ENCODE peak calls at places on chromosomes 6 and 20, in ten cellular contexts. E is neural progenitor cell; S is GM12865; U is dorsolateral prefrontal cortex; I is NB4; H is fibroblast of the aortic adventitia; X is endodermal cell; F is CD8-positive, alpha-beta T cell; G is heart right ventricle; Y is CD4-positive, alpha-beta T cell. K is an unnamed sample.

GRCh38 chr6:123802697-123803455 is 789 bp upstream of the NKAIN2 start:
- DNase-seq in E (peak), S (peak), U (peak), I (peak), H (peak), X (peak), F (peak), G (peak), Y (peak), K (peak)

GRCh38 chr6:17015551-17016381 is 86.1 kb upstream of the STMND1 start:
- DNase-seq in E (no peak), S (no peak), U (no peak), I (no peak), H (no peak), X (no peak), F (peak), G (peak), Y (peak), K (no peak)

GRCh38 chr20:14576478-14576877 is 239.1 kb upstream of the FLRT3 start:
- DNase-seq in E (no peak), S (no peak), U (no peak), I (no peak), H (no peak), X (no peak), F (no peak), G (no peak), Y (no peak), K (no peak)

GRCh38 chr6:4891171-4891570 is 112.7 kb downstream of the RPP40 start:
- DNase-seq in E (no peak), S (no peak), U (no peak), I (peak), H (no peak), X (no peak), F (no peak), G (no peak), Y (no peak), K (no peak)

GRCh38 chr6:66508433-66508832 is 801.4 kb upstream of the EYS start:
- DNase-seq in E (no peak), S (no peak), U (no peak), I (no peak), H (no peak), X (no peak), F (no peak), G (no peak), Y (no peak), K (no peak)

GRCh38 chr20:11772226-11772730 is 145.4 kb upstream of the BTBD3 start:
- DNase-seq in E (no peak), S (no peak), U (no peak), I (no peak), H (no peak), X (no peak), F (no peak), G (no peak), Y (no peak), K (no peak)

GRCh38 chr20:51306081-51306480 is 236.4 kb downstream of the NFATC2 start:
- DNase-seq in E (no peak), S (no peak), U (no peak), I (no peak), H (no peak), X (peak), F (no peak), G (no peak), Y (no peak), K (no peak)

GRCh38 chr6:13428528-13429405 is 58.6 kb downstream of the GFOD1 start:
- DNase-seq in E (no peak), S (peak), U (no peak), I (no peak), H (no peak), X (no peak), F (no peak), G (no peak), Y (no peak), K (no peak)

GRCh38 chr20:10521068-10521834 is 86.1 kb downstream of the SLX4IP start:
- DNase-seq in E (peak), S (no peak), U (no peak), I (peak), H (peak), X (no peak), F (no peak), G (no peak), Y (no peak), K (no peak)

GRCh38 chr6:118100763-118101162 is 193.7 kb downstream of the SLC35F1 start:
- DNase-seq in E (no peak), S (no peak), U (no peak), I (no peak), H (no peak), X (no peak), F (no peak), G (no peak), Y (no peak), K (no peak)

GRCh38 chr6:11847515-11848244 is 69.1 kb upstream of the ADTRP start:
- DNase-seq in E (no peak), S (peak), U (no peak), I (no peak), H (no peak), X (no peak), F (no peak), G (no peak), Y (no peak), K (no peak)

GRCh38 chr6:137816133-137816579 is 50.9 kb upstream of the TNFAIP3 start:
- DNase-seq in E (no peak), S (peak), U (no peak), I (no peak), H (no peak), X (no peak), F (no peak), G (no peak), Y (no peak), K (no peak)

GRCh38 chr6:170143401-170144150 is 147.3 kb downstream of the DLL1 start:
- DNase-seq in E (no peak), S (no peak), U (peak), I (no peak), H (no peak), X (peak), F (no peak), G (no peak), Y (no peak), K (no peak)

GRCh38 chr6:75266716-75267291 is 17.8 kb downstream of the TMEM30A start:
- DNase-seq in E (peak), S (peak), U (no peak), I (peak), H (peak), X (no peak), F (no peak), G (no peak), Y (no peak), K (no peak)

GRCh38 chr6:16523550-16524379 is 237.5 kb downstream of the ATXN1 start:
- DNase-seq in E (no peak), S (no peak), U (no peak), I (no peak), H (peak), X (no peak), F (no peak), G (peak), Y (no peak), K (no peak)

GRCh38 chr6:75145976-75146375 is 59.9 kb downstream of the COL12A1 start:
- DNase-seq in E (peak), S (no peak), U (no peak), I (peak), H (no peak), X (peak), F (no peak), G (no peak), Y (no peak), K (no peak)

GRCh38 chr20:31712112-31712553 is 10.5 kb downstream of the BCL2L1 start:
- DNase-seq in E (peak), S (no peak), U (no peak), I (no peak), H (no peak), X (no peak), F (no peak), G (peak), Y (no peak), K (no peak)

GRCh38 chr6:114390176-114390575 is 47.4 kb upstream of the HS3ST5 start:
- DNase-seq in E (peak), S (no peak), U (no peak), I (no peak), H (no peak), X (no peak), F (no peak), G (no peak), Y (no peak), K (no peak)

GRCh38 chr6:110900028-110900598 is 25.5 kb downstream of the AMD1 start:
- DNase-seq in E (no peak), S (no peak), U (no peak), I (no peak), H (no peak), X (no peak), F (no peak), G (no peak), Y (no peak), K (no peak)

GRCh38 chr6:145758086-145758485 is 22.8 kb upstream of the EPM2A start:
- DNase-seq in E (no peak), S (no peak), U (no peak), I (no peak), H (no peak), X (no peak), F (no peak), G (no peak), Y (no peak), K (no peak)

GRCh38 chr6:19663479-19663878 is 173.7 kb upstream of the ID4 start:
- DNase-seq in E (no peak), S (no peak), U (no peak), I (no peak), H (no peak), X (no peak), F (no peak), G (no peak), Y (no peak), K (no peak)

GRCh38 chr20:64108731-64109389 is 1.5 kb upstream of the NPBWR2 start:
- DNase-seq in E (no peak), S (no peak), U (no peak), I (no peak), H (no peak), X (peak), F (peak), G (no peak), Y (no peak), K (no peak)
- TF ChIP-seq CTCF in E (no peak), S (no peak), U (no peak), I (no peak), H (no peak), X (no peak), F (no peak), G (no peak), Y (no peak), K (no peak)

DNA sequence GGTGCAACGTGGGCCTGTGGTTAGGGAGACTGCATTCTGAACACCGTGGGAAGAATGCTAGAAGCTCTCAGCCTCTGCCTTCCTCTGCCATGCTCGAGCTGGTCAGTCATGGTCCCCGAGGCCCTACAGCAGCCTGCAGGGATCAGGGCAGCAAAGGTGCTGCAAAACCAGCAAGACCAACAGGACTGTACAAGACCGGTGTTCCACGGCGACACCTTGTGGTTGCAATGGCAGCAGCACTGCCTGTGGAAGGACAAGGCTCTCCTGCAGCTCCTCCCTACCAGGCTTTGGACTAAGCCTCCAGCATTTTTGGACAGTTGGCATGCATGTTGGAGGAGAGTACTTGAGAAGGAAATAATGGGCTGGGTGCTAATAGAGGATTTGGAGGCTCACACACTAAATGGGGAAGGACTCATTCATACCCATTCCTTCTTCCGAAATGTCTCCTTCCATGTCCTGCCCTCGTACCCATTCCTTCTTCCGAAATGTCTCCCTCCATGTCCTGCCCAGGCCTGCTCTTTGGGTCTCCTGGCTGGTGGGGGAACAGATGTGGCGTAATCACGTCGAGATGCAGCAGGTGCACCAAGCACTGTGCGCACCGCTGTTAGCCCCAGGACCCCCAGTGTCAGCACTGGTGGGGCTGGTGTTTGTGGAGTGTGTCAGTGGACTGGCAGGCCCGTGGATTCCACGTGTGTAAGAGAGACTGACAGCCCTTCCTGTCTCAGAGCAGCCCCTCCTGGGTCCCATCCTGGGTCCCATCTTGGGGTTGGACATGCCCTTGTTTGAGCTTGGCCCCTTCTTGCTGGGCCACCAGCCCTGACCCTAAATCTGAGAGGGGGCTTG is 18.6 kb upstream of the MYT1 start:
- DNase-seq in E (no peak), S (peak), U (peak), I (peak), H (no peak), X (peak), F (no peak), G (no peak), Y (no peak), K (peak)
- TF ChIP-seq CTCF in E (peak), S (peak), U (no peak), I (peak), H (no peak), X (peak), F (no peak), G (no peak), Y (no peak), K (no peak)

DNA sequence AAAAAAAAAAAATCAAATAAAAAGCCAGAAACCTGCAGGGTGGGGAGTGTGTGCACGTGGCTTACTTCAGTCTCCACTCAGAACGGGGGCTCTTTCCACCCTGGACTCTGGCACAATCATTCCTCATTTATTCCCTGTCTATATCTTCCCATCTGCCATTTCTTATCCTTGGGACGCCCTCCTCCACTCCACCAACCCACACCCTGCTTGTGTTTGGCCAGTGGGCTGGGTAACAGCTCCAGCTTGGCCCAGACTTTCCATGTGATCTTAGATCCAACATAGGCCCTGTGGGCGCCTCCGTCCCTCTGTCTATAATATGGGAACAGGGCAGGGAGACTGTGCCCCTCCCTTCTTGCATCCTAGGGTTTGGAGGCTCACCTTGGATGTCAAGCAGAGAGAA is 68.1 kb downstream of the CD40 start:
- DNase-seq in E (no peak), S (no peak), U (no peak), I (no peak), H (no peak), X (no peak), F (no peak), G (no peak), Y (no peak), K (no peak)
- TF ChIP-seq CTCF in E (no peak), S (no peak), U (no peak), I (no peak), H (no peak), X (no peak), F (no peak), G (no peak), Y (no peak), K (no peak)

GRCh38 chr20:23664954-23665353 is 23.9 kb downstream of the CST4 start:
- DNase-seq in E (no peak), S (no peak), U (no peak), I (no peak), H (no peak), X (peak), F (no peak), G (no peak), Y (no peak), K (no peak)

GRCh38 chr20:23666698-23667097 is 22.1 kb downstream of the CST4 start:
- DNase-seq in E (no peak), S (no peak), U (no peak), I (no peak), H (no peak), X (no peak), F (no peak), G (peak), Y (no peak), K (no peak)

GRCh38 chr20:23668477-23668951 is 20.3 kb downstream of the CST4 start:
- DNase-seq in E (peak), S (peak), U (no peak), I (peak), H (peak), X (peak), F (no peak), G (peak), Y (no peak), K (peak)

GRCh38 chr20:23667666-23668065 is 21.2 kb downstream of the CST4 start:
- DNase-seq in E (no peak), S (no peak), U (no peak), I (no peak), H (no peak), X (peak), F (no peak), G (no peak), Y (no peak), K (no peak)

GRCh38 chr20:23666189-23666588 is 22.6 kb downstream of the CST4 start:
- DNase-seq in E (no peak), S (no peak), U (no peak), I (peak), H (peak), X (peak), F (no peak), G (no peak), Y (no peak), K (no peak)
- TF ChIP-seq CTCF in E (peak), S (no peak), U (no peak), I (peak), H (peak), X (peak), F (no peak), G (no peak), Y (no peak), K (no peak)

GRCh38 chr6:15248451-15249370 is 2.8 kb downstream of the JARID2 start:
- DNase-seq in E (peak), S (peak), U (peak), I (peak), H (peak), X (peak), F (peak), G (peak), Y (peak), K (peak)
- TF ChIP-seq CTCF in E (peak), S (no peak), U (peak), I (no peak), H (peak), X (peak), F (no peak), G (no peak), Y (no peak), K (no peak)

GRCh38 chr6:105372142-105372861 is 30.6 kb downstream of the PREP start:
- DNase-seq in E (no peak), S (no peak), U (no peak), I (no peak), H (no peak), X (no peak), F (no peak), G (no peak), Y (no peak), K (no peak)
- TF ChIP-seq CTCF in E (no peak), S (no peak), U (no peak), I (no peak), H (no peak), X (no peak), F (no peak), G (no peak), Y (no peak), K (no peak)

K was measured in D721Med.